ENCODE peak calls at places on chromosome 2, in seven cellular contexts. B, D, T, J, H, F and U are unnamed samples.

GRCh38 chr2:12856934-12857660 is 140.4 kb downstream of the TRIB2 start:
- DNase-seq in B (peak), D (no peak), T (peak), J (no peak), H (no peak), F (no peak), U (no peak)

GRCh38 chr2:168904358-168904757 is 3.3 kb downstream of the G6PC2 start:
- DNase-seq in B (no peak), D (no peak), T (no peak), J (no peak), H (no peak), F (no peak), U (no peak)

GRCh38 chr2:4445821-4446220 is 742.4 kb downstream of the DCDC2C start:
- DNase-seq in B (no peak), D (no peak), T (no peak), J (no peak), H (no peak), F (no peak), U (no peak)

GRCh38 chr2:183552716-183553115 is 428.5 kb downstream of the NUP35 start:
- DNase-seq in B (no peak), D (no peak), T (no peak), J (no peak), H (no peak), F (no peak), U (no peak)

GRCh38 chr2:121085801-121086200 is 199.2 kb downstream of the TFCP2L1 start:
- DNase-seq in B (no peak), D (no peak), T (no peak), J (no peak), H (no peak), F (no peak), U (no peak)

GRCh38 chr2:158949300-158949699 is 19.1 kb upstream of the TANC1 start:
- DNase-seq in B (no peak), D (no peak), T (no peak), J (no peak), H (no peak), F (no peak), U (no peak)

GRCh38 chr2:239058746-239059145 is 210.9 kb downstream of the TWIST2 start:
- DNase-seq in B (no peak), D (no peak), T (no peak), J (no peak), H (no peak), F (no peak), U (no peak)

GRCh38 chr2:118046628-118047210 is 32.8 kb upstream of the CCDC93 start:
- DNase-seq in B (peak), D (no peak), T (peak), J (no peak), H (no peak), F (no peak), U (peak)

GRCh38 chr2:160390544-160391258 is 102.9 kb downstream of the RBMS1 start:
- DNase-seq in B (peak), D (no peak), T (no peak), J (no peak), H (no peak), F (no peak), U (no peak)

GRCh38 chr2:195575879-195576391 is 81.1 kb upstream of the SLC39A10 start:
- DNase-seq in B (peak), D (no peak), T (peak), J (no peak), H (no peak), F (peak), U (peak)

GRCh38 chr2:41610501-41611242 is 437.1 kb upstream of the PKDCC start:
- DNase-seq in B (peak), D (no peak), T (no peak), J (no peak), H (no peak), F (no peak), U (no peak)

GRCh38 chr2:43884674-43885073 is 45.9 kb downstream of the ABCG8 start:
- DNase-seq in B (no peak), D (no peak), T (no peak), J (no peak), H (no peak), F (no peak), U (no peak)

GRCh38 chr2:53787255-53787910 is 539 bp downstream of the ERLEC1 start:
- DNase-seq in B (peak), D (no peak), T (peak), J (no peak), H (no peak), F (no peak), U (no peak)

GRCh38 chr2:170878061-170878460 is 51.0 kb upstream of the GORASP2 start:
- DNase-seq in B (peak), D (no peak), T (no peak), J (no peak), H (no peak), F (peak), U (no peak)

GRCh38 chr2:25671622-25672021 is 1.8 kb downstream of the DTNB start:
- DNase-seq in B (no peak), D (no peak), T (no peak), J (no peak), H (no peak), F (no peak), U (no peak)

GRCh38 chr2:65416945-65417344 is 15.5 kb downstream of the SPRED2 start:
- DNase-seq in B (no peak), D (no peak), T (no peak), J (no peak), H (no peak), F (no peak), U (no peak)

GRCh38 chr2:12032975-12033374 is 286.5 kb downstream of the LPIN1 start:
- DNase-seq in B (peak), D (no peak), T (peak), J (no peak), H (no peak), F (no peak), U (peak)

GRCh38 chr2:166351319-166351718 is 24.4 kb downstream of the SCN9A start:
- DNase-seq in B (peak), D (no peak), T (peak), J (no peak), H (no peak), F (no peak), U (no peak)

GRCh38 chr2:98127229-98127989 is 40.4 kb downstream of the VWA3B start:
- DNase-seq in B (no peak), D (no peak), T (no peak), J (no peak), H (no peak), F (no peak), U (no peak)

GRCh38 chr2:187640926-187641510 is 86.8 kb upstream of the TFPI start:
- DNase-seq in B (no peak), D (no peak), T (peak), J (no peak), H (no peak), F (peak), U (peak)

GRCh38 chr2:160876765-160877164 is 283.5 kb upstream of the TANK start:
- DNase-seq in B (peak), D (no peak), T (no peak), J (no peak), H (no peak), F (no peak), U (no peak)

GRCh38 chr2:54839526-54840255 is 116.2 kb downstream of the EML6 start:
- DNase-seq in B (no peak), D (no peak), T (no peak), J (no peak), H (no peak), F (no peak), U (peak)

GRCh38 chr2:161839931-161840330 is 215.7 kb downstream of the SLC4A10 start:
- DNase-seq in B (no peak), D (no peak), T (no peak), J (no peak), H (no peak), F (no peak), U (no peak)

GRCh38 chr2:234164499-234165409 is 114.3 kb downstream of the SPP2 start:
- DNase-seq in B (no peak), D (no peak), T (no peak), J (no peak), H (no peak), F (no peak), U (no peak)

GRCh38 chr2:69786105-69786504 is 43.4 kb upstream of the GMCL1 start:
- DNase-seq in B (no peak), D (no peak), T (no peak), J (no peak), H (no peak), F (no peak), U (no peak)

GRCh38 chr2:3322311-3322970 is 55.2 kb downstream of the EIPR1 start:
- DNase-seq in B (no peak), D (no peak), T (no peak), J (no peak), H (no peak), F (no peak), U (no peak)

GRCh38 chr2:37287966-37288365 is 36.7 kb downstream of the PRKD3 start:
- DNase-seq in B (no peak), D (no peak), T (no peak), J (no peak), H (no peak), F (no peak), U (peak)

GRCh38 chr2:168939061-168939460 is 38.0 kb downstream of the G6PC2 start:
- DNase-seq in B (no peak), D (no peak), T (no peak), J (no peak), H (no peak), F (no peak), U (no peak)

GRCh38 chr2:85911836-85912692 is 23.3 kb upstream of the ST3GAL5 start:
- DNase-seq in B (peak), D (no peak), T (peak), J (no peak), H (no peak), F (no peak), U (no peak)

GRCh38 chr2:1140389-1141003 is 189.8 kb downstream of the SNTG2 start:
- DNase-seq in B (no peak), D (peak), T (no peak), J (peak), H (peak), F (peak), U (peak)

GRCh38 chr2:45276914-45277313 is 267.7 kb upstream of the SIX2 start:
- DNase-seq in B (no peak), D (no peak), T (no peak), J (no peak), H (no peak), F (no peak), U (no peak)

GRCh38 chr2:45279356-45279755 is 270.1 kb upstream of the SIX2 start:
- DNase-seq in B (peak), D (no peak), T (no peak), J (no peak), H (no peak), F (no peak), U (no peak)

GRCh38 chr2:45280801-45281200 is 271.5 kb upstream of the SIX2 start:
- DNase-seq in B (no peak), D (no peak), T (no peak), J (no peak), H (no peak), F (no peak), U (no peak)

GRCh38 chr2:45275806-45276205 is 266.6 kb upstream of the SIX2 start:
- DNase-seq in B (no peak), D (no peak), T (no peak), J (no peak), H (no peak), F (peak), U (no peak)

DNA sequence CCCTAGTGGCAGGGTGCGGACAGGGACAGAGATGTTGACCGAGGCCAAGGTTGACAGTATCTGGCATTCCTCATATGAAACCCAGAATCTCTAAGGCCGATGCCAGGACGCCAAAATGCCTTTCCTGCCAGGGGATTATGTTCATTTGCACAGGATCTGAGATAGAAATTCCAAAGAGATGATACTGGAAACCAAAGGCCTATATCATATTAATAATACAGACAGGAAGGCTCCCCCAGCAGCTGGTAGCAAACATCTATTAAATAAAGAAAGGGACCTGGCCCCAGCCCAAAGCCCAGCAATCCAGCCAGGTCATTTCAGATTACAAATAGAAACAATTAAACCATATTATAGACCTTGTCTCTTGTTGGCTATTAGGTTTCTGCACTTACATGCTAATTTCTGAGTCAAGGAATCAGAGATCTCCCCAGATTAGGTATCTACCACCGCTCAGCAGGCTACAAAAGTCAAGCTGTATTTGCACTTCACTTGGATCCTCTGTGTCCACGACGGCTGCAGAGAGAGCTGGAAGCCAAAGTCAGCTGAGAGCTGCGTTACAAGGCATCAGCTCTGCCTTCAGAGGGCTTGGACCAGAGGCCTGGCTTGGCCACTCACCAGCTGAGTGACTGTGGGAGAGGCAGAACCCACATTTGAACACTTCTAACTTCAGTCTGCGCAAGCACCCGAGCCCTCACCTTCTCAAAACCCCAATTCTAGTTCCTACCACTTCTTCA is 269.3 kb upstream of the SIX2 start:
- DNase-seq in B (peak), D (no peak), T (no peak), J (no peak), H (no peak), F (no peak), U (no peak)
- H3K23ac ChIP-seq in B (no peak), D (no peak), T (no peak), J (peak), H (no peak), F (no peak), U (no peak)

DNA sequence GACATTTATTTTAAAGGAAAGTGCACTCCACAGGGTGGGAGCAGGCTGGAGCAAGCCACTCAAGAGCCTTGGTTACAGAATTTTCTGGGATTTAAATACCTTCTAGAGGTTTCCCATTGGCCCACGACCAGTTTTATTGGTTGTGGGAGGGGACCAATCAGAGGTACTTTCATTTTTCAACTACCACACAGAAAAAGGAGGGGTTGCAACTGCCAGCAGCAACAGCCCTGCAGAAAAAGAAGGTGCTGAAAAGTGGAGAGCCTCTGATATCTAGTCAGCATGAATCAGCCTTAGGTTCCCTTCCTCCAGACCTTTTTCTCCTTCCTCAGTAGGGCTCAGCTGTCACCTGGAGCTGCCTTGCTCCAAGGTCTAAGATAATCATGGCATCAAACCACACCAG is 38.7 kb upstream of the SIX3 start:
- DNase-seq in B (no peak), D (no peak), T (no peak), J (no peak), H (no peak), F (no peak), U (no peak)
- H3K23ac ChIP-seq in B (no peak), D (no peak), T (no peak), J (no peak), H (no peak), F (no peak), U (no peak)

DNA sequence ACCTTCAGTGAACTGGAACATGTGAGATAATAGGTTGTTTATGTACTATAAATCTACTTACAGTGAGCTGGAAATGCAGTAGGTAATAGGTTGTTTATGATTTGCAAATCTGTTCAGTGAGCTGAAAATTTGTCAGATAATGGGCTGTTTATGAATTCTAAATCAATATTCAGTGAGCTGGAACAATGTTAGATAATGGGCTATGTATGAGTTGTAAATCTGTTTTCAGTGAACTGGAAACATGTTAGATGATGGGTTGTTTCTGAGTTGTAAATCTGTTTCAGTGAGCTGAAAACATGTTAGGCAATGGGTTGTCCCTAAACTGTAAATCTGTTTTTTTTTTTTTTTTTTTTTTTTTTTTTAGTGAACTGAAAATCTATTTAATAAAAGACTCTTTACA is 1472.0 kb downstream of the LRP1B start:
- DNase-seq in B (no peak), D (no peak), T (no peak), J (no peak), H (no peak), F (no peak), U (no peak)
- H3K23ac ChIP-seq in B (no peak), D (no peak), T (no peak), J (no peak), H (no peak), F (no peak), U (no peak)

GRCh38 chr2:102664439-102665042 is 45.2 kb downstream of the SLC9A2 start:
- DNase-seq in B (peak), D (no peak), T (no peak), J (no peak), H (no peak), F (peak), U (peak)
- H3K23ac ChIP-seq in B (no peak), D (no peak), T (no peak), J (no peak), H (no peak), F (no peak), U (no peak)

GRCh38 chr2:62014102-62014501 is 108.6 kb downstream of the COMMD1 start:
- DNase-seq in B (peak), D (no peak), T (peak), J (no peak), H (no peak), F (no peak), U (peak)

GRCh38 chr2:62016957-62017356 is 111.5 kb downstream of the COMMD1 start:
- DNase-seq in B (no peak), D (no peak), T (no peak), J (no peak), H (no peak), F (no peak), U (no peak)
- H3K23ac ChIP-seq in B (no peak), D (no peak), T (no peak), J (no peak), H (no peak), F (no peak), U (no peak)

GRCh38 chr2:109145286-109145685 is 16.3 kb downstream of the SH3RF3 start:
- DNase-seq in B (no peak), D (no peak), T (no peak), J (no peak), H (no peak), F (no peak), U (no peak)
- H3K23ac ChIP-seq in B (peak), D (no peak), T (no peak), J (peak), H (no peak), F (no peak), U (no peak)

GRCh38 chr2:72988041-72988440 is 70.7 kb downstream of the EMX1 start:
- DNase-seq in B (no peak), D (no peak), T (no peak), J (no peak), H (no peak), F (no peak), U (no peak)

GRCh38 chr2:72988726-72989273 is 71.5 kb downstream of the EMX1 start:
- DNase-seq in B (no peak), D (peak), T (no peak), J (no peak), H (no peak), F (no peak), U (no peak)

GRCh38 chr2:72991439-72991725 is 74.1 kb downstream of the EMX1 start:
- DNase-seq in B (no peak), D (peak), T (no peak), J (no peak), H (no peak), F (no peak), U (no peak)

GRCh38 chr2:72990695-72991438 is 73.5 kb downstream of the EMX1 start:
- DNase-seq in B (no peak), D (peak), T (no peak), J (no peak), H (no peak), F (no peak), U (no peak)

GRCh38 chr2:72989770-72990556 is 72.6 kb downstream of the EMX1 start:
- DNase-seq in B (peak), D (peak), T (no peak), J (no peak), H (no peak), F (no peak), U (no peak)
- H3K23ac ChIP-seq in B (no peak), D (no peak), T (no peak), J (peak), H (no peak), F (no peak), U (no peak)

DNA sequence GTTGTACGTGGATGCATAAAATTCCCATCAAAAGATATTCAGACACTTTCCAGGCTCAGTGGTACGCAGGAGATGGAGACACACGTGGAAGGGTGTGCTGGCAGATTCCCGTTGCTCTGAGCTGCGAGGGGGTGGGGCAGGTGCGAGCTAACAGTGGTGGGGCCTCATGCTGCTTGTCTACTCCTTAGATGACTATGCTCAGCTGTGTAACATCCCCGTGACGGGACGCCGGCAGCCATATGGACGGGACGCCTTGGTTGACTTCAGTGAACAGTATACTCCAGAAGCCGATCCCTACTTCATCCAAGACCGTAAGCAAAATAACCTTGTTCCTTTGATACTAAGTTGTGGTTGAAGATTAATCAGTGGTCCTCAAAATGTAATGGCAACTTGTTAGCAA is 87.5 kb upstream of the RASGRP3 start:
- DNase-seq in B (no peak), D (no peak), T (no peak), J (no peak), H (no peak), F (no peak), U (no peak)
- H3K23ac ChIP-seq in B (no peak), D (no peak), T (no peak), J (no peak), H (no peak), F (no peak), U (no peak)

DNA sequence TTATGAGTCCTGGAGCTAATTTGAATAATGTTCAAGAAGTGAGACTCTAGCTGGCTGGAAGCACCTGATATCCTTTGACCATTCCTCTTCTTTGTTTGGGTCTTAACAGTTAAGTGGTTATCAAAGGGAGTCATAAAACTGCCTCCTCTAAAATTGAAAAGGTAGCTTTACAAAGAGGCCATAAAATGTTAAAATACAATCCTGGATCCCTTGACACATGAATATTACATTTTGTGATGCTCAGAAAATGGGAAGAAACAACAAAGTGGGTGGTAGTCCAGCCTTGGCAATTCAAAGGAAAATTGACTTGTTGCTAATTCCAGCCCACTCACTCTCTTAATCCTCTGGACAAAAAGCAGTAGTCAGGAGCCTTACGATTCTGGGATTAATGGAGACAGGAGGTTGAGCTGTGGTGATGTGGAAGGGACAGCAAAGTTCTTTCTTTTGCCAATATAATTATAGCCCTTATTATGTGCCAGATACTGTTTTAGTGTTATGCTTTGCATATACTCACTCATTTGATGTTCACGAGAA is 339.2 kb downstream of the PDE11A start:
- DNase-seq in B (no peak), D (no peak), T (no peak), J (no peak), H (no peak), F (no peak), U (no peak)
- H3K23ac ChIP-seq in B (no peak), D (no peak), T (no peak), J (no peak), H (no peak), F (no peak), U (no peak)

GRCh38 chr2:36246320-36246990 is 109.1 kb upstream of the CRIM1 start:
- DNase-seq in B (no peak), D (no peak), T (peak), J (no peak), H (no peak), F (no peak), U (no peak)
- H3K23ac ChIP-seq in B (no peak), D (no peak), T (no peak), J (no peak), H (no peak), F (no peak), U (no peak)